ENCODE peak calls at places on chromosomes 5 and 9, in nine cellular contexts. S, X, V, H, R, J, P, Q and G are unnamed samples.

GRCh38 chr5:117357886-117358285 is 783.3 kb upstream of the SEMA6A start:
- DNase-seq in Q (no peak), J (no peak), V (no peak), R (no peak), X (no peak), P (no peak), H (no peak), S (no peak), G (no peak)

GRCh38 chr5:149121145-149121544 is 20.1 kb upstream of the ABLIM3 start:
- DNase-seq in H (no peak), S (no peak), R (no peak), J (no peak), X (no peak), Q (no peak), P (no peak), V (no peak), G (no peak)

GRCh38 chr9:105063665-105064247 is 135.8 kb upstream of the ABCA1 start:
- DNase-seq in S (no peak), R (no peak), V (peak; percentile 73), X (peak; percentile 29), P (no peak), Q (peak; percentile 70), J (no peak), H (no peak), G (no peak)

GRCh38 chr5:142716963-142717362 is 31.1 kb upstream of the FGF1 start:
- DNase-seq in H (peak; percentile 61), X (peak; percentile 25), V (no peak), R (peak; percentile 56), P (no peak), S (no peak), J (peak; percentile 61), Q (peak; percentile 38), G (peak; percentile 33)

GRCh38 chr5:177598477-177598876 is 1.5 kb upstream of the B4GALT7 start:
- DNase-seq in Q (no peak), J (no peak), S (no peak), H (no peak), P (no peak), X (no peak), R (no peak), V (peak; percentile 12), G (no peak)

GRCh38 chr5:11504794-11505193 is 399.5 kb downstream of the CTNND2 start:
- DNase-seq in P (no peak), R (no peak), J (no peak), X (no peak), Q (no peak), S (no peak), V (no peak), H (no peak), G (no peak)

GRCh38 chr5:38879091-38879460 is 33.3 kb downstream of the OSMR start:
- DNase-seq in Q (no peak), P (no peak), J (no peak), H (no peak), R (no peak), X (no peak), S (no peak), V (no peak), G (no peak)

GRCh38 chr5:2797981-2798380 is 46.5 kb upstream of the IRX2 start:
- DNase-seq in V (no peak), H (no peak), S (no peak), J (no peak), Q (peak; percentile 4), R (no peak), X (no peak), P (no peak), G (no peak)

GRCh38 chr9:99966720-99967119 is 60.3 kb downstream of the STX17 start:
- DNase-seq in J (no peak), Q (no peak), S (no peak), V (no peak), X (no peak), H (no peak), R (no peak), P (no peak), G (no peak)

GRCh38 chr5:166562246-166562645 is 1729.2 kb upstream of the WWC1 start:
- DNase-seq in X (no peak), S (no peak), H (no peak), P (no peak), R (no peak), Q (no peak), V (no peak), J (no peak), G (no peak)

GRCh38 chr9:30039712-30040111 is 2344.7 kb upstream of the ACO1 start:
- DNase-seq in X (no peak), V (no peak), J (no peak), P (no peak), R (no peak), S (no peak), Q (no peak), H (no peak), G (no peak)

GRCh38 chr5:98770158-98770910 is 3.1 kb upstream of the RGMB start:
- DNase-seq in Q (no peak), P (peak; percentile 45), J (peak; percentile 58), S (peak; percentile 59), H (peak; percentile 25), R (no peak), X (peak; percentile 30), V (peak; percentile 87), G (no peak)

GRCh38 chr5:169610606-169611005 is 26.5 kb upstream of the DOCK2 start:
- DNase-seq in V (no peak), Q (peak; percentile 59), J (no peak), S (no peak), X (no peak), H (no peak), R (no peak), P (no peak), G (no peak)

GRCh38 chr5:65190328-65191053 is 291.2 kb downstream of the ADAMTS6 start:
- DNase-seq in H (no peak), P (no peak), X (no peak), R (no peak), V (no peak), S (no peak), J (no peak), Q (peak; percentile 64), G (peak; percentile 95)

DNA sequence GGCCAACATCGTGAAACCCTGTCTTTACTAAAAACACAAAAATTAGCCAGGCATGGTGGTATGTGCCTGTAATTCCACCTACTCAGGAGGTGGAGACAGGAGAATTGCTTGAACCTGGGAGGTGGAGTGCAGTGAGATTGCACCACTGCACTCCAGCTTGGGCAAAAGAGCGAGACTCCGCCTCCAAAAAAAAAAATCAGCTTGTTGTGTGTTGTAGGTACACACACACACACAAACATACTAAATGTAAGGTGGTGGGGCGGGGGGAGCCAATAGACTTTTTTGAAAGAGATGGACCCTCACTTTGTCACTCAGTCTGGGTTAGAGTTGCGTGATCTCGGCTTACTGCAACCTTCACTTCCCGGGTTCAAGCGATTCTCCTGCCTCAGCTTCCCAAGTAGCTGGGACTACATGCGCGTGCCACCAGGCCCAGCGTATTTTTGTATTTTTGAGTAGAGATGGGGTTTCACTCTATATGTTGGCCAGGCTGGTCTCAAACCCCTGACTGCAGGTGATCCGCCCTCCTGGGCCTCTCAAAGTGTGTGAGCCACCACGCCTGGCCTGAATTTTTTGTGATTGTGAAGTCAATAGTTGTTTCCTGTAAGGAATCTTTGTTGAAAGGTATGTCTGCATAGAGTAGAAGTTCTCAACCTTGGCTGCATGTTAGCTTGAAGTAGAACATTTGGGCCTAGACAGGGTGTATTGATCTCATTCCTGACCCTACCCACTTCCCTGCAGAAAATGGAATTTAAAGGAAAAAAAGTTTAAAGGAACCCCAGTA is 13.7 kb downstream of the NPM1 start:
- DNase-seq in X (no peak), Q (no peak), H (no peak), R (no peak), J (no peak), S (no peak), V (no peak), P (no peak), G (no peak)
- H3K9me3 ChIP-seq in X (no peaks in the 10 kb centered on the region), Q (no peaks in the 10 kb centered on the region), H (no peaks in the 10 kb centered on the region), R (no peaks in the 10 kb centered on the region), J (no peaks in the 10 kb centered on the region), S (no peaks in the 10 kb centered on the region), V (no peaks in the 10 kb centered on the region), P (no peaks in the 10 kb centered on the region), G (no peaks in the 10 kb centered on the region)

DNA sequence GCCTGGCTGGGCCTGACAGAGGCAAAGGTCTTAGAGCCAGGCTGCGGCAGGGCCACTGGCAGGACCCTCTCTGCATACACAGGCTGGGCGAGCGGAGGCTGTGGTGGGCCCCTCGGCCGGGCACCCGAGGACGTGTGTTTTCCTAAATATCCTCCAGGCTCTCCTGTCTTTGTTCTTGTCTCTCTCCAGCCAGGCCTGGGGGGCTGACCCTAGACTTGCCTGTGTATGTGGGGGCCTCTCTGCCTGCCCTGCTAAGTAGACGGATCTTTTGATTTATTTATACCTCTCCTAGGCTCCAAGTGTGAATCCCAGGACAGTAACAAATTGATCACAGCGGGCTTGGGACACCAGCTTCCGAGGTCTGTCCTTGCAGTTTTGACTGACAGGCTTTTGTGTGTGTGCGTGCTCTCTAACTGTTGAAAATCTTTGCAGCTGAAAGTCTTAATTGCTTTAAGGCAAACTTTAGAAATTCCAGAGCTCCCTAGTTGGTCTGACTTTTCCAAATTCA is 1.1 kb downstream of the NEK6 start:
- DNase-seq in X (no peak), P (no peak), R (no peak), J (no peak), H (no peak), Q (peak; percentile 67), V (no peak), S (no peak), G (no peak)
- H3K27ac ChIP-seq in X (peak overlapping the region; percentile 84), P (peak overlapping the region; percentile 76), R (no peak overlapping the region), J (peak overlapping the region; percentile 86), H (peak overlapping the region; percentile 84), Q (peak overlapping the region; percentile 73), V (peak overlapping the region; percentile 96), S (peak overlapping the region; percentile 92), G (peak overlapping the region; percentile 96)

DNA sequence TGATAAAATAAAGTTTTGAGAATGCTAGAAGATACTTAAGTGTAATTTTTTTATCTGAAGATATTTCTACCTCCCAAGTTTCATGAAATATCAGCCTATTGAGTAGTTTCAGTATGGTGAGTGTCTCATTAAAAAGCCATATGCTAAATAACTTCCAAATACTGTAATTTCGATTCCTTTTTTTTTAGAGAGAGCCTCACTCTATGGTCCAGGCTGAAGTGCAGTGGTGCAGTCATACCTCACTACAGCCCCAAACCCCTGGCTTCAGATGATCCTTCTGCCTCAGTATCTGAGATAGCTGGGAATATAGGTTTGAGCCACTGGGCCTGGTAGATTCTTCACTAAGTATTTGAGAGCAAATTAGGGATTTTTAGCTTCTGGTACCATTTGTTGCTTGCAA is 24.5 kb downstream of the CDC42SE2 start:
- DNase-seq in P (no peak), S (no peak), H (no peak), Q (no peak), V (no peak), R (no peak), J (no peak), X (no peak), G (no peak)
- H3K9me3 ChIP-seq in P (no peaks in the 10 kb centered on the region), S (no peaks in the 10 kb centered on the region), H (no peaks in the 10 kb centered on the region), Q (no peaks in the 10 kb centered on the region), V (no peaks in the 10 kb centered on the region), R (no peaks in the 10 kb centered on the region), J (no peaks in the 10 kb centered on the region), X (no peaks in the 10 kb centered on the region), G (no peaks in the 10 kb centered on the region)

DNA sequence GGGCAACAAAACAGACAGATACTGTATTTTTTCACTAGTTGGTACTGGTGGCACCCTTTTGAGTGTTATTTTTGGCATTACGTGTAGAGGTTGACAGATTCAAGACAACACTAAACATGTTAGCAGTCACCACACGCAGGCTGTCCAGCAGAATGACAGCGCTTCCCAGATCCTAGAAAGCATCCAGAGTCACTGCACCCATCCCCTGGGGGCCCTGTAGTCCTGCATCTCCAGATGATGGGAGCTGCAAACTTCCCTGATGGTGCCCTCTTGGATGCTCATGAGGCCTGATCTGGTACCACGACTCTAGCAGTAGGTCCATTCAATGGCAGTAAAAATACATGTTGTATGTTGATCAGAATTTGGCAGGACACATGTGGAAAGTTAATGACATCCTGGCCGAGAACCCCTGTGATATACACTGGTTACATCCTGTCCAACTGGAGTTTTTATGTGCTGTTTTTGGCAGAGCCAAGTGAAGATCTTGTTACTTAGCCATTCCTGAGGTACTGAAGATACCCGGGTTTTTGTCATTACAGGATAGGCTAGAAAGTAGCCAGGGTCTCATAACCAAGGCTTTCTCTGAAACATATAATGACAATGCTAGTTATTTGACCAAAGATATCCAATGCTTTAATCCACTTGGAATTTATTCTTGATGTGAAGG is 1.6 kb upstream of the ABL1 start:
- DNase-seq in P (no peak), J (peak; percentile 31), S (no peak), Q (no peak), R (no peak), V (no peak), X (no peak), H (no peak), G (no peak)
- H3K27ac ChIP-seq in P (peak overlapping the region; percentile 89), J (peak overlapping the region; percentile 96), S (peak overlapping the region; percentile 88), Q (no peak overlapping the region), R (no peak overlapping the region), V (peak overlapping the region; percentile 95), X (no peak overlapping the region), H (peak overlapping the region; percentile 96), G (peak overlapping the region; percentile 90)